ENCODE peak calls at places on chromosomes 13 and 19, in five cellular contexts. One of them, this sample, is unnamed.

GRCh38 chr13:106491928-106492327 is 43.5 kb downstream of the EFNB2 start:
- DNase-seq in NCI-H1092 treated with DMSO at 0.1 percent for 48 hours: no peak
- DNase-seq in RWPE1: no peak
- DNase-seq in stimulated activated CD8-positive, alpha-beta memory T cell treated with anti-CD3 and anti-CD28 coated beads, Interleukin-2, amount 100 ng/mL, for 48 hours: no peak
- DNase-seq in NCI-H748 treated with DMSO at 0.1 percent for 48 hours: no peak
- DNase-seq in this sample: no peak

GRCh38 chr19:2176336-2176994 is 12.7 kb downstream of the DOT1L start:
- DNase-seq in NCI-H1092 treated with DMSO at 0.1 percent for 48 hours: no peak
- DNase-seq in RWPE1: peak
- DNase-seq in stimulated activated CD8-positive, alpha-beta memory T cell treated with anti-CD3 and anti-CD28 coated beads, Interleukin-2, amount 100 ng/mL, for 48 hours: no peak
- DNase-seq in NCI-H748 treated with DMSO at 0.1 percent for 48 hours: no peak
- DNase-seq in this sample: peak

GRCh38 chr19:11541238-11541637 is 2.6 kb downstream of the CNN1 start:
- DNase-seq in NCI-H748 treated with DMSO at 0.1 percent for 48 hours: no peak
- DNase-seq in stimulated activated CD8-positive, alpha-beta memory T cell treated with anti-CD3 and anti-CD28 coated beads, Interleukin-2, amount 100 ng/mL, for 48 hours: no peak
- DNase-seq in NCI-H1092 treated with DMSO at 0.1 percent for 48 hours: no peak
- DNase-seq in RWPE1: no peak
- DNase-seq in this sample: no peak

GRCh38 chr13:91722267-91722884 is 324.0 kb downstream of the GPC5 start:
- DNase-seq in stimulated activated CD8-positive, alpha-beta memory T cell treated with anti-CD3 and anti-CD28 coated beads, Interleukin-2, amount 100 ng/mL, for 48 hours: no peak
- DNase-seq in NCI-H1092 treated with DMSO at 0.1 percent for 48 hours: peak
- DNase-seq in RWPE1: peak
- DNase-seq in NCI-H748 treated with DMSO at 0.1 percent for 48 hours: peak
- DNase-seq in this sample: no peak

GRCh38 chr19:12956446-12957388 is at the start of gene GADD45GIP1:
- DNase-seq in NCI-H748 treated with DMSO at 0.1 percent for 48 hours: peak
- DNase-seq in RWPE1: peak
- DNase-seq in NCI-H1092 treated with DMSO at 0.1 percent for 48 hours: peak
- DNase-seq in stimulated activated CD8-positive, alpha-beta memory T cell treated with anti-CD3 and anti-CD28 coated beads, Interleukin-2, amount 100 ng/mL, for 48 hours: peak
- DNase-seq in this sample: peak

GRCh38 chr19:40056505-40056904 is 474 bp upstream of the ZNF780B start:
- DNase-seq in stimulated activated CD8-positive, alpha-beta memory T cell treated with anti-CD3 and anti-CD28 coated beads, Interleukin-2, amount 100 ng/mL, for 48 hours: no peak
- DNase-seq in NCI-H748 treated with DMSO at 0.1 percent for 48 hours: no peak
- DNase-seq in RWPE1: no peak
- DNase-seq in NCI-H1092 treated with DMSO at 0.1 percent for 48 hours: no peak
- DNase-seq in this sample: no peak

GRCh38 chr13:113991191-113991669 is 17.4 kb upstream of the C13orf46 start:
- DNase-seq in RWPE1: no peak
- DNase-seq in stimulated activated CD8-positive, alpha-beta memory T cell treated with anti-CD3 and anti-CD28 coated beads, Interleukin-2, amount 100 ng/mL, for 48 hours: no peak
- DNase-seq in NCI-H1092 treated with DMSO at 0.1 percent for 48 hours: peak
- DNase-seq in NCI-H748 treated with DMSO at 0.1 percent for 48 hours: no peak
- DNase-seq in this sample: no peak

GRCh38 chr13:106103779-106104178 is 431.7 kb downstream of the EFNB2 start:
- DNase-seq in NCI-H1092 treated with DMSO at 0.1 percent for 48 hours: no peak
- DNase-seq in RWPE1: peak
- DNase-seq in NCI-H748 treated with DMSO at 0.1 percent for 48 hours: no peak
- DNase-seq in stimulated activated CD8-positive, alpha-beta memory T cell treated with anti-CD3 and anti-CD28 coated beads, Interleukin-2, amount 100 ng/mL, for 48 hours: no peak
- DNase-seq in this sample: no peak

GRCh38 chr13:26664286-26664685 is 96.3 kb downstream of the GPR12 start:
- DNase-seq in NCI-H1092 treated with DMSO at 0.1 percent for 48 hours: no peak
- DNase-seq in NCI-H748 treated with DMSO at 0.1 percent for 48 hours: no peak
- DNase-seq in stimulated activated CD8-positive, alpha-beta memory T cell treated with anti-CD3 and anti-CD28 coated beads, Interleukin-2, amount 100 ng/mL, for 48 hours: no peak
- DNase-seq in RWPE1: no peak
- DNase-seq in this sample: no peak

GRCh38 chr19:5948697-5949564 is 29.0 kb downstream of the RANBP3 start:
- DNase-seq in RWPE1: no peak
- DNase-seq in NCI-H748 treated with DMSO at 0.1 percent for 48 hours: no peak
- DNase-seq in NCI-H1092 treated with DMSO at 0.1 percent for 48 hours: peak
- DNase-seq in stimulated activated CD8-positive, alpha-beta memory T cell treated with anti-CD3 and anti-CD28 coated beads, Interleukin-2, amount 100 ng/mL, for 48 hours: no peak
- DNase-seq in this sample: no peak

GRCh38 chr19:55172741-55173140 is 6.3 kb upstream of the DNAAF3 start:
- DNase-seq in RWPE1: peak
- DNase-seq in stimulated activated CD8-positive, alpha-beta memory T cell treated with anti-CD3 and anti-CD28 coated beads, Interleukin-2, amount 100 ng/mL, for 48 hours: no peak
- DNase-seq in NCI-H1092 treated with DMSO at 0.1 percent for 48 hours: no peak
- DNase-seq in NCI-H748 treated with DMSO at 0.1 percent for 48 hours: no peak
- DNase-seq in this sample: peak

GRCh38 chr19:50362656-50363424 is 2.6 kb downstream of the NAPSA start:
- DNase-seq in stimulated activated CD8-positive, alpha-beta memory T cell treated with anti-CD3 and anti-CD28 coated beads, Interleukin-2, amount 100 ng/mL, for 48 hours: no peak
- DNase-seq in RWPE1: no peak
- DNase-seq in NCI-H1092 treated with DMSO at 0.1 percent for 48 hours: no peak
- DNase-seq in NCI-H748 treated with DMSO at 0.1 percent for 48 hours: no peak
- DNase-seq in this sample: no peak

GRCh38 chr19:58328999-58329398 is 2.2 kb downstream of the ZSCAN22 start:
- DNase-seq in NCI-H1092 treated with DMSO at 0.1 percent for 48 hours: no peak
- DNase-seq in RWPE1: no peak
- DNase-seq in NCI-H748 treated with DMSO at 0.1 percent for 48 hours: no peak
- DNase-seq in stimulated activated CD8-positive, alpha-beta memory T cell treated with anti-CD3 and anti-CD28 coated beads, Interleukin-2, amount 100 ng/mL, for 48 hours: no peak
- DNase-seq in this sample: no peak

GRCh38 chr13:22278336-22278929 is 607.6 kb downstream of the FGF9 start:
- DNase-seq in NCI-H1092 treated with DMSO at 0.1 percent for 48 hours: peak
- DNase-seq in NCI-H748 treated with DMSO at 0.1 percent for 48 hours: peak
- DNase-seq in RWPE1: peak
- DNase-seq in stimulated activated CD8-positive, alpha-beta memory T cell treated with anti-CD3 and anti-CD28 coated beads, Interleukin-2, amount 100 ng/mL, for 48 hours: peak
- DNase-seq in this sample: peak

GRCh38 chr13:74681891-74682290 is 547.7 kb upstream of the KLF12 start:
- DNase-seq in NCI-H748 treated with DMSO at 0.1 percent for 48 hours: no peak
- DNase-seq in NCI-H1092 treated with DMSO at 0.1 percent for 48 hours: no peak
- DNase-seq in RWPE1: no peak
- DNase-seq in stimulated activated CD8-positive, alpha-beta memory T cell treated with anti-CD3 and anti-CD28 coated beads, Interleukin-2, amount 100 ng/mL, for 48 hours: no peak
- DNase-seq in this sample: no peak

GRCh38 chr19:42370667-42371066 is 19.4 kb downstream of the CNFN start:
- DNase-seq in stimulated activated CD8-positive, alpha-beta memory T cell treated with anti-CD3 and anti-CD28 coated beads, Interleukin-2, amount 100 ng/mL, for 48 hours: no peak
- DNase-seq in RWPE1: no peak
- DNase-seq in NCI-H748 treated with DMSO at 0.1 percent for 48 hours: no peak
- DNase-seq in NCI-H1092 treated with DMSO at 0.1 percent for 48 hours: no peak
- DNase-seq in this sample: no peak

GRCh38 chr19:35556846-35557538 is 6.5 kb downstream of the ATP4A start:
- DNase-seq in NCI-H1092 treated with DMSO at 0.1 percent for 48 hours: no peak
- DNase-seq in RWPE1: no peak
- DNase-seq in stimulated activated CD8-positive, alpha-beta memory T cell treated with anti-CD3 and anti-CD28 coated beads, Interleukin-2, amount 100 ng/mL, for 48 hours: no peak
- DNase-seq in NCI-H748 treated with DMSO at 0.1 percent for 48 hours: no peak
- DNase-seq in this sample: no peak

GRCh38 chr13:46640843-46641242 is 87.9 kb downstream of the LRCH1 start:
- DNase-seq in NCI-H748 treated with DMSO at 0.1 percent for 48 hours: no peak
- DNase-seq in stimulated activated CD8-positive, alpha-beta memory T cell treated with anti-CD3 and anti-CD28 coated beads, Interleukin-2, amount 100 ng/mL, for 48 hours: no peak
- DNase-seq in NCI-H1092 treated with DMSO at 0.1 percent for 48 hours: no peak
- DNase-seq in RWPE1: peak
- DNase-seq in this sample: no peak

GRCh38 chr13:85935868-85936467 is 136.7 kb upstream of the SLITRK6 start:
- DNase-seq in RWPE1: no peak
- DNase-seq in stimulated activated CD8-positive, alpha-beta memory T cell treated with anti-CD3 and anti-CD28 coated beads, Interleukin-2, amount 100 ng/mL, for 48 hours: no peak
- DNase-seq in NCI-H1092 treated with DMSO at 0.1 percent for 48 hours: no peak
- DNase-seq in NCI-H748 treated with DMSO at 0.1 percent for 48 hours: no peak
- DNase-seq in this sample: no peak

GRCh38 chr13:95457294-95457693 is 95.2 kb upstream of the CLDN10 start:
- DNase-seq in NCI-H748 treated with DMSO at 0.1 percent for 48 hours: no peak
- DNase-seq in NCI-H1092 treated with DMSO at 0.1 percent for 48 hours: no peak
- DNase-seq in RWPE1: no peak
- DNase-seq in stimulated activated CD8-positive, alpha-beta memory T cell treated with anti-CD3 and anti-CD28 coated beads, Interleukin-2, amount 100 ng/mL, for 48 hours: no peak
- DNase-seq in this sample: no peak

GRCh38 chr19:51480590-51480989 is 2.3 kb downstream of the CEACAM18 start:
- DNase-seq in RWPE1: peak
- DNase-seq in NCI-H748 treated with DMSO at 0.1 percent for 48 hours: no peak
- DNase-seq in NCI-H1092 treated with DMSO at 0.1 percent for 48 hours: no peak
- DNase-seq in stimulated activated CD8-positive, alpha-beta memory T cell treated with anti-CD3 and anti-CD28 coated beads, Interleukin-2, amount 100 ng/mL, for 48 hours: no peak
- DNase-seq in this sample: peak

GRCh38 chr19:38850976-38851621 is 1.3 kb upstream of the HNRNPL start:
- DNase-seq in NCI-H1092 treated with DMSO at 0.1 percent for 48 hours: peak
- DNase-seq in RWPE1: no peak
- DNase-seq in NCI-H748 treated with DMSO at 0.1 percent for 48 hours: no peak
- DNase-seq in stimulated activated CD8-positive, alpha-beta memory T cell treated with anti-CD3 and anti-CD28 coated beads, Interleukin-2, amount 100 ng/mL, for 48 hours: peak
- DNase-seq in this sample: no peak

GRCh38 chr13:34943675-34944634 is 1.9 kb downstream of the NBEA start:
- DNase-seq in stimulated activated CD8-positive, alpha-beta memory T cell treated with anti-CD3 and anti-CD28 coated beads, Interleukin-2, amount 100 ng/mL, for 48 hours: no peak
- DNase-seq in RWPE1: no peak
- DNase-seq in NCI-H1092 treated with DMSO at 0.1 percent for 48 hours: no peak
- DNase-seq in NCI-H748 treated with DMSO at 0.1 percent for 48 hours: peak
- DNase-seq in this sample: no peak

GRCh38 chr13:30982911-30983310 is 50.5 kb downstream of the TEX26 start:
- DNase-seq in NCI-H1092 treated with DMSO at 0.1 percent for 48 hours: no peak
- DNase-seq in stimulated activated CD8-positive, alpha-beta memory T cell treated with anti-CD3 and anti-CD28 coated beads, Interleukin-2, amount 100 ng/mL, for 48 hours: no peak
- DNase-seq in RWPE1: no peak
- DNase-seq in NCI-H748 treated with DMSO at 0.1 percent for 48 hours: no peak
- DNase-seq in this sample: no peak

GRCh38 chr13:49938274-49938673 is 2.1 kb upstream of the SPRYD7 start:
- DNase-seq in RWPE1: no peak
- DNase-seq in NCI-H748 treated with DMSO at 0.1 percent for 48 hours: no peak
- DNase-seq in stimulated activated CD8-positive, alpha-beta memory T cell treated with anti-CD3 and anti-CD28 coated beads, Interleukin-2, amount 100 ng/mL, for 48 hours: no peak
- DNase-seq in NCI-H1092 treated with DMSO at 0.1 percent for 48 hours: no peak
- DNase-seq in this sample: no peak

GRCh38 chr19:47641891-47642485 is 33.1 kb downstream of the BICRA start:
- DNase-seq in stimulated activated CD8-positive, alpha-beta memory T cell treated with anti-CD3 and anti-CD28 coated beads, Interleukin-2, amount 100 ng/mL, for 48 hours: no peak
- DNase-seq in NCI-H748 treated with DMSO at 0.1 percent for 48 hours: no peak
- DNase-seq in NCI-H1092 treated with DMSO at 0.1 percent for 48 hours: no peak
- DNase-seq in RWPE1: no peak
- DNase-seq in this sample: no peak

GRCh38 chr19:8569066-8569761 is 8.0 kb downstream of the MYO1F start:
- DNase-seq in NCI-H1092 treated with DMSO at 0.1 percent for 48 hours: no peak
- DNase-seq in NCI-H748 treated with DMSO at 0.1 percent for 48 hours: no peak
- DNase-seq in stimulated activated CD8-positive, alpha-beta memory T cell treated with anti-CD3 and anti-CD28 coated beads, Interleukin-2, amount 100 ng/mL, for 48 hours: peak
- DNase-seq in RWPE1: peak
- DNase-seq in this sample: no peak

GRCh38 chr19:2317756-2318155 is 9.8 kb upstream of the LINGO3 start:
- DNase-seq in stimulated activated CD8-positive, alpha-beta memory T cell treated with anti-CD3 and anti-CD28 coated beads, Interleukin-2, amount 100 ng/mL, for 48 hours: no peak
- DNase-seq in NCI-H1092 treated with DMSO at 0.1 percent for 48 hours: no peak
- DNase-seq in RWPE1: no peak
- DNase-seq in NCI-H748 treated with DMSO at 0.1 percent for 48 hours: no peak
- DNase-seq in this sample: no peak

GRCh38 chr19:46753420-46754155 is 7.3 kb upstream of the STRN4 start:
- DNase-seq in stimulated activated CD8-positive, alpha-beta memory T cell treated with anti-CD3 and anti-CD28 coated beads, Interleukin-2, amount 100 ng/mL, for 48 hours: peak
- DNase-seq in NCI-H748 treated with DMSO at 0.1 percent for 48 hours: peak
- DNase-seq in NCI-H1092 treated with DMSO at 0.1 percent for 48 hours: peak
- DNase-seq in RWPE1: no peak
- DNase-seq in this sample: no peak

GRCh38 chr13:98672947-98673545 is 79.4 kb downstream of the SLC15A1 start:
- DNase-seq in NCI-H1092 treated with DMSO at 0.1 percent for 48 hours: peak
- DNase-seq in stimulated activated CD8-positive, alpha-beta memory T cell treated with anti-CD3 and anti-CD28 coated beads, Interleukin-2, amount 100 ng/mL, for 48 hours: no peak
- DNase-seq in NCI-H748 treated with DMSO at 0.1 percent for 48 hours: peak
- DNase-seq in RWPE1: peak
- DNase-seq in this sample: peak

GRCh38 chr13:94384217-94384905 is 95.1 kb downstream of the DCT start:
- DNase-seq in stimulated activated CD8-positive, alpha-beta memory T cell treated with anti-CD3 and anti-CD28 coated beads, Interleukin-2, amount 100 ng/mL, for 48 hours: no peak
- DNase-seq in NCI-H748 treated with DMSO at 0.1 percent for 48 hours: no peak
- DNase-seq in NCI-H1092 treated with DMSO at 0.1 percent for 48 hours: peak
- DNase-seq in RWPE1: no peak
- DNase-seq in this sample: no peak

GRCh38 chr19:51339687-51340656 is 2.0 kb downstream of the VSIG10L start:
- DNase-seq in NCI-H748 treated with DMSO at 0.1 percent for 48 hours: no peak
- DNase-seq in RWPE1: peak
- DNase-seq in stimulated activated CD8-positive, alpha-beta memory T cell treated with anti-CD3 and anti-CD28 coated beads, Interleukin-2, amount 100 ng/mL, for 48 hours: peak
- DNase-seq in NCI-H1092 treated with DMSO at 0.1 percent for 48 hours: peak
- DNase-seq in this sample: peak

GRCh38 chr19:56266060-56266459 is 6.5 kb upstream of the EDDM13 start:
- DNase-seq in NCI-H748 treated with DMSO at 0.1 percent for 48 hours: no peak
- DNase-seq in RWPE1: no peak
- DNase-seq in NCI-H1092 treated with DMSO at 0.1 percent for 48 hours: no peak
- DNase-seq in stimulated activated CD8-positive, alpha-beta memory T cell treated with anti-CD3 and anti-CD28 coated beads, Interleukin-2, amount 100 ng/mL, for 48 hours: no peak
- DNase-seq in this sample: no peak

This sample was measured in trophoblast cell.